ENCODE peak calls at places on chromosomes 3 and 15, in ten cellular contexts. One of them, this sample, is unnamed.

GRCh38 chr3:77052733-77053680 is 13.1 kb downstream of the ROBO2 start:
- DNase-seq in stomach: no peak
- DNase-seq in transverse colon: no peak
- DNase-seq in A549: no peak
- DNase-seq in adrenal gland: no peak
- DNase-seq in breast epithelium: no peak
- DNase-seq in heart left ventricle: no peak
- DNase-seq in IMR-90: no peak
- DNase-seq in ovary: no peak
- DNase-seq in tibial nerve: no peak
- DNase-seq in this sample: no peak

GRCh38 chr3:141049681-141050080 is 1.5 kb upstream of the SPSB4 start:
- DNase-seq in A549: peak; percentile 18
- DNase-seq in heart left ventricle: no peak
- DNase-seq in tibial nerve: no peak
- DNase-seq in IMR-90: no peak
- DNase-seq in ovary: no peak
- DNase-seq in transverse colon: no peak
- DNase-seq in adrenal gland: no peak
- DNase-seq in breast epithelium: no peak
- DNase-seq in stomach: no peak
- DNase-seq in this sample: no peak

GRCh38 chr3:81435050-81435449 is 326.4 kb downstream of the GBE1 start:
- DNase-seq in tibial nerve: no peak
- DNase-seq in A549: no peak
- DNase-seq in IMR-90: no peak
- DNase-seq in transverse colon: no peak
- DNase-seq in ovary: no peak
- DNase-seq in breast epithelium: no peak
- DNase-seq in adrenal gland: no peak
- DNase-seq in stomach: no peak
- DNase-seq in heart left ventricle: no peak
- DNase-seq in this sample: no peak

GRCh38 chr3:13278783-13279531 is 141.2 kb downstream of the NUP210 start:
- DNase-seq in adrenal gland: no peak
- DNase-seq in ovary: no peak
- DNase-seq in tibial nerve: no peak
- DNase-seq in heart left ventricle: no peak
- DNase-seq in IMR-90: peak; percentile 44
- DNase-seq in breast epithelium: no peak
- DNase-seq in A549: no peak
- DNase-seq in stomach: no peak
- DNase-seq in transverse colon: no peak
- DNase-seq in this sample: no peak

GRCh38 chr15:53445531-53445930 is 313.9 kb downstream of the WDR72 start:
- DNase-seq in A549: no peak
- DNase-seq in ovary: no peak
- DNase-seq in IMR-90: no peak
- DNase-seq in stomach: no peak
- DNase-seq in transverse colon: no peak
- DNase-seq in tibial nerve: no peak
- DNase-seq in breast epithelium: no peak
- DNase-seq in heart left ventricle: no peak
- DNase-seq in adrenal gland: no peak
- DNase-seq in this sample: no peak

GRCh38 chr3:14401692-14402303 is 608 bp upstream of the SLC6A6 start:
- DNase-seq in transverse colon: no peak
- DNase-seq in A549: no peak
- DNase-seq in IMR-90: no peak
- DNase-seq in heart left ventricle: no peak
- DNase-seq in tibial nerve: no peak
- DNase-seq in adrenal gland: no peak
- DNase-seq in ovary: no peak
- DNase-seq in breast epithelium: no peak
- DNase-seq in stomach: no peak
- DNase-seq in this sample: no peak

GRCh38 chr3:37290551-37290950 is 116.2 kb upstream of the LRRFIP2 start:
- DNase-seq in A549: no peak
- DNase-seq in stomach: no peak
- DNase-seq in IMR-90: peak; percentile 75
- DNase-seq in adrenal gland: no peak
- DNase-seq in ovary: no peak
- DNase-seq in tibial nerve: no peak
- DNase-seq in transverse colon: no peak
- DNase-seq in breast epithelium: no peak
- DNase-seq in heart left ventricle: no peak
- DNase-seq in this sample: no peak

GRCh38 chr3:9130318-9131110 is 118.9 kb downstream of the SRGAP3 start:
- DNase-seq in tibial nerve: no peak
- DNase-seq in adrenal gland: no peak
- DNase-seq in transverse colon: no peak
- DNase-seq in ovary: no peak
- DNase-seq in heart left ventricle: no peak
- DNase-seq in IMR-90: no peak
- DNase-seq in breast epithelium: no peak
- DNase-seq in A549: peak; percentile 8
- DNase-seq in stomach: no peak
- DNase-seq in this sample: no peak

DNA sequence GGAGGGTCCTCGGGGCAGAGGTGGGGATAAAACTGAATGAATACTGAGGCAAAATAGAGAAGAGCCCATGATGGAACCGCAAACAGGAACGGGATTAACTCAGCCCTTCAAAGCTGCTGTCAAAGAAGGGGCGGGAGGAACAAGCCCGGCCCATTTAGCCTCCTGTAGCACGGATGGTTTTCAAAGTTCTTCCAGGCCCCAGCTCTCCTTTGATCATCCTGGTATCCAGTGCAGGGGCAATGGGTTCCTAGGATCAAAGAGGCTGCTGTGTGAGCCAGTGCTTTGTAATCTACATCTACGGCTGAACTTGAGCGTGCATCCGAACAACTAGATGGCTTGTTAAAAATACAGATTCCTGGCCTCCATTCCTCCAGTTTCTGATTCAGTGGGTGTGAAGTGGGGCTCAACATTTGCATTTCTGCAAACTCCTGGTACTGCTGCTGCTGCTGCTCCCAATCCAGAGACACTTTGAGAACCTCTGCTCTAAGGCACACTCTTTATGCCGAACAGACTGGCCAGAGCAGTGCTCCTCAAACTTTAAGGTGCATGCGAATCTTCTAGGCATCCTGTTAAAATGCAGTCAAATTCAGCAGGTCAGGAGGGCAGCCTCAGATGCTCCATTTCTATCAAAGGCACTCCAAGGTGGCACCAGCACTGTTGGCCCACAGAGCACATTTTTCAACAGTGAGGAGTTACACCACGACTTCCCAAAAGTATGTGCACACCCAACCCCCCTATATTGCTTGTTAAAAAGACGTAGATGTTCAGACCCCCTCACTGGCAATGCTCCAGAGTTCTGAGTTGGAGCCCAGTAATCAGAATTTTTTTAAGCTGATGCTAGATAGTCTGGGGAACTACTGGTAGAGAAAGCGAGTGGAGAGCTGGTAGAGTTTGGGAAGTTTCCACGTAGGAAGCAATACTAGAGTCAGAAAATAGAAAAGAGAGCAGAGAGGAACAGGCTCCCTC is 5.6 kb downstream of the GALNT15 start:
- DNase-seq in adrenal gland: no peak
- DNase-seq in tibial nerve: no peak
- DNase-seq in transverse colon: no peak
- DNase-seq in heart left ventricle: no peak
- DNase-seq in stomach: no peak
- DNase-seq in ovary: no peak
- DNase-seq in IMR-90: peak; percentile 82
- DNase-seq in A549: no peak
- DNase-seq in breast epithelium: no peak
- DNase-seq in this sample: no peak
- TF ChIP-seq POLR2A in adrenal gland: no peak
- TF ChIP-seq POLR2A in tibial nerve: no peak
- TF ChIP-seq POLR2A in transverse colon: no peak
- TF ChIP-seq POLR2A in heart left ventricle: no peak
- TF ChIP-seq POLR2A in stomach: no peak
- TF ChIP-seq POLR2A in ovary: no peak
- TF ChIP-seq POLR2A in IMR-90: no peak
- TF ChIP-seq POLR2A in A549: no peak
- TF ChIP-seq POLR2A in breast epithelium: no peak
- TF ChIP-seq POLR2A in this sample: no peak

DNA sequence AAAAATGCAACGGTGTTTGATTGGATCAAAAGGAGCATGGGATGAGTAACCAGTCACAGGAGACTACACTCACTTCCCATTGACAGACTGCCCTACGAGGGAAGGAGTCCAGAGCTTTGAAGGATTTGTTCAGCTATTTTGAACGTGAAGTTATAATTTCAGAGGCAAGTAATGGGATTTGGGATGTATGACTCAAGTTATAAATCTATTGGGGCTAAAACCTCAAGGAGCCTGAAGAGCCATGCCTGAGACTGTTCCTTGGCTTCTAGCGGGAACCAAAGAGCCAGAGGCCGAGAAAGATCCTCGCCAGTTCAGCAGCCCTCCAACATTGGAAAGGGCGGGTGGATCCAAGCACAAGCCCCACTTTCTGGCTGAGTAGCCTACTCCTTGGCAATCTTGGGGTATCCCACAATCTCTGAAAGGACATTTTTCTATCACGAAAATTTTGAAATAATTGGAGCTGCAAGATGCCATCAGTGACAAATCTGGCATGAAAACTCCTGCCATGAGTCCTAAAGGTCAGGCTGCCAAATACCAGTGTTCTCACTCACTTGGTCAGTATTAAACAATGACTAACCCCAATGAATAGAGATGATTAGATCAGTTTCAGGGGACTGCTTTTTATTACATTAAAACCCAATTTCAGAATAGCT is 48.6 kb upstream of the SLCO2A1 start:
- DNase-seq in IMR-90: peak; percentile 32
- DNase-seq in adrenal gland: no peak
- DNase-seq in tibial nerve: no peak
- DNase-seq in transverse colon: no peak
- DNase-seq in heart left ventricle: no peak
- DNase-seq in stomach: no peak
- DNase-seq in A549: no peak
- DNase-seq in breast epithelium: no peak
- DNase-seq in ovary: no peak
- DNase-seq in this sample: no peak
- TF ChIP-seq POLR2A in IMR-90: no peak
- TF ChIP-seq POLR2A in adrenal gland: no peak
- TF ChIP-seq POLR2A in tibial nerve: no peak
- TF ChIP-seq POLR2A in transverse colon: no peak
- TF ChIP-seq POLR2A in heart left ventricle: no peak
- TF ChIP-seq POLR2A in stomach: no peak
- TF ChIP-seq POLR2A in A549: no peak
- TF ChIP-seq POLR2A in breast epithelium: no peak
- TF ChIP-seq POLR2A in ovary: no peak
- TF ChIP-seq POLR2A in this sample: no peak

GRCh38 chr3:11640009-11640673 is 3.6 kb downstream of the VGLL4 start:
- DNase-seq in ovary: no peak
- DNase-seq in A549: no peak
- DNase-seq in heart left ventricle: no peak
- DNase-seq in tibial nerve: no peak
- DNase-seq in breast epithelium: no peak
- DNase-seq in adrenal gland: no peak
- DNase-seq in stomach: no peak
- DNase-seq in transverse colon: no peak
- DNase-seq in IMR-90: peak; percentile 37
- DNase-seq in this sample: no peak

GRCh38 chr3:11641683-11642407 is 1.9 kb downstream of the VGLL4 start:
- DNase-seq in breast epithelium: no peak
- DNase-seq in stomach: no peak
- DNase-seq in ovary: no peak
- DNase-seq in heart left ventricle: no peak
- DNase-seq in A549: no peak
- DNase-seq in tibial nerve: no peak
- DNase-seq in adrenal gland: no peak
- DNase-seq in transverse colon: no peak
- DNase-seq in IMR-90: peak; percentile 68
- DNase-seq in this sample: peak; percentile 30

GRCh38 chr3:11642455-11643162 is 1.1 kb downstream of the VGLL4 start:
- DNase-seq in A549: peak; percentile 73
- DNase-seq in adrenal gland: peak; percentile 88
- DNase-seq in ovary: peak; percentile 85
- DNase-seq in heart left ventricle: peak; percentile 89
- DNase-seq in IMR-90: peak; percentile 81
- DNase-seq in stomach: peak; percentile 58
- DNase-seq in tibial nerve: peak; percentile 64
- DNase-seq in transverse colon: peak; percentile 71
- DNase-seq in breast epithelium: peak; percentile 58
- DNase-seq in this sample: peak; percentile 76

GRCh38 chr3:11641316-11641682 is 2.4 kb downstream of the VGLL4 start:
- DNase-seq in IMR-90: peak; percentile 77
- DNase-seq in stomach: no peak
- DNase-seq in A549: no peak
- DNase-seq in adrenal gland: no peak
- DNase-seq in ovary: no peak
- DNase-seq in heart left ventricle: no peak
- DNase-seq in transverse colon: no peak
- DNase-seq in tibial nerve: no peak
- DNase-seq in breast epithelium: no peak
- DNase-seq in this sample: no peak

DNA sequence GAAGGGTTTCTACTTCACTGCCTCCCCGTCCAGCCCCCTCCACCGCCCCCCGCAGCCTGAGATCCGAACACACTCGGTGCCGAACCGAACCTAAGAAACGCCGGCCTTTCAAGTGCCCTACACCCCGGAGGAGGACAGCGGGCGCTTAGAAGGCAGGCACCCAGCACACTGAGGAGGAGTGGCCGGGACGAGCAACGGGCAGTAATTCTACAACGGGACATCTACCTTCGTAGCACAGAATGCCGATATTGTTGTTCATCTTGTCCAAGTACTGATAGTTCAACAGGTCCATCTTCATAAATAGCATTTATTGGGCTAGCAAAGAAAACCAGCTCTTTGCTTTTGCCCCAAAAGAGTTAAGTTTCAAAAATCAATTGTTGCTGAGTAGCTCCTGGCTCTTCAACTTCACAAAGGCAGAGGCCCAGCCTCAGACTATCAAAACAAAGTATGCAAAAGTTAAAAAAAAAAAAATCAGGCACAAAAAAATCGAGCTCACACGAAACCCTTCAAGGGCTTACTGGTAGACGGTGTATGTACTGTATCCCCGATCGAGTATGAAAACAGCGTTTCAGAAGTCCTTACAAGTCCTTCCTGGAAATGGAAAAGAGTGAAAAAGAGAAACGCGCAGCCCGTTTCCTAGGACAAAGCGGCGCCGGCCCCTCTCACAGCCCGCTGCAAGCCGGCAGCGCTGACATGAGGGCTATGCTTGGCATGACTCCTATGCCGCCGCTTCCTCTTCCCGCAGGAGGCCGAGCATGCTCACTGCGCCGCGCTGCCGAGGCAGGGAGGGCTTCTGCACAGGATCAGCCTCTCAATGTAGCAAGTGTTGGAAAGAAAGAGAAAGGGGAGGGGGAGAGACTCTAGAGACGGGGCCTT is at the start of gene VGLL4:
- DNase-seq in IMR-90: peak; percentile 94
- DNase-seq in stomach: peak; percentile 87
- DNase-seq in A549: peak; percentile 83
- DNase-seq in adrenal gland: peak; percentile 94
- DNase-seq in tibial nerve: peak; percentile 77
- DNase-seq in transverse colon: peak; percentile 86
- DNase-seq in ovary: peak; percentile 92
- DNase-seq in breast epithelium: peak; percentile 75
- DNase-seq in heart left ventricle: peak; percentile 94
- DNase-seq in this sample: peak; percentile 93
- TF ChIP-seq POLR2A in IMR-90: peak; percentile 93
- TF ChIP-seq POLR2A in stomach: peak; percentile 11
- TF ChIP-seq POLR2A in A549: peak; percentile 75
- TF ChIP-seq POLR2A in adrenal gland: peak; percentile 65
- TF ChIP-seq POLR2A in tibial nerve: peak; percentile 77
- TF ChIP-seq POLR2A in transverse colon: peak; percentile 64
- TF ChIP-seq POLR2A in ovary: peak; percentile 53
- TF ChIP-seq POLR2A in breast epithelium: no peak
- TF ChIP-seq POLR2A in heart left ventricle: no peak
- TF ChIP-seq POLR2A in this sample: peak; percentile 92

GRCh38 chr15:74615313-74616019 is at the start of gene CLK3:
- DNase-seq in ovary: peak; percentile 98
- DNase-seq in tibial nerve: peak; percentile 85
- DNase-seq in heart left ventricle: peak; percentile 98
- DNase-seq in A549: peak; percentile 92
- DNase-seq in adrenal gland: peak; percentile 96
- DNase-seq in IMR-90: peak; percentile 89
- DNase-seq in transverse colon: peak; percentile 98
- DNase-seq in breast epithelium: peak; percentile 93
- DNase-seq in stomach: peak; percentile 98
- DNase-seq in this sample: peak; percentile 97
- TF ChIP-seq POLR2A in ovary: peak; percentile 71
- TF ChIP-seq POLR2A in tibial nerve: peak; percentile 62
- TF ChIP-seq POLR2A in heart left ventricle: no peak
- TF ChIP-seq POLR2A in A549: peak; percentile 56
- TF ChIP-seq POLR2A in adrenal gland: peak; percentile 75
- TF ChIP-seq POLR2A in IMR-90: peak; percentile 83
- TF ChIP-seq POLR2A in transverse colon: peak; percentile 86
- TF ChIP-seq POLR2A in breast epithelium: peak; percentile 65
- TF ChIP-seq POLR2A in stomach: no peak
- TF ChIP-seq POLR2A in this sample: peak; percentile 29

This sample was measured in thyroid gland.